ENCODE peak calls at places on chromosomes 13 and 19, in four cellular contexts. K is right atrium auricular region; G is GM23248; H is effector memory CD4-positive, alpha-beta T cell. M is an unnamed sample. For H3K36me3, the result is how much of the 10 kb centered on the place peaks cover.

GRCh38 chr19:1213391-1214286 is 8.1 kb downstream of the STK11 start:
- DNase-seq in H (peak), K (peak), G (peak), M (no peak)

GRCh38 chr19:47486900-47487299 is 2.9 kb upstream of the KPTN start:
- DNase-seq in K (no peak), G (no peak), H (no peak), M (no peak)

GRCh38 chr19:2391118-2391725 is 31.2 kb downstream of the TMPRSS9 start:
- DNase-seq in H (peak), G (peak), K (no peak), M (peak)

GRCh38 chr19:39413269-39413902 is 917 bp downstream of the PLEKHG2 start:
- DNase-seq in G (peak), K (no peak), H (peak), M (no peak)

GRCh38 chr13:39259371-39259770 is 221.1 kb downstream of the NHLRC3 start:
- DNase-seq in K (no peak), H (no peak), G (no peak), M (no peak)

GRCh38 chr13:114167445-114167844 is 11.6 kb upstream of the CFAP97D2 start:
- DNase-seq in H (no peak), K (no peak), G (peak), M (no peak)

GRCh38 chr13:26420282-26420960 is 137.1 kb upstream of the WASF3 start:
- DNase-seq in G (peak), K (no peak), H (no peak), M (no peak)

GRCh38 chr13:27536361-27537101 is 83.8 kb downstream of the LNX2 start:
- DNase-seq in K (no peak), H (no peak), G (no peak), M (no peak)

GRCh38 chr13:44936246-44936645 is 53.0 kb downstream of the NUFIP1 start:
- DNase-seq in G (no peak), K (no peak), H (no peak), M (no peak)

GRCh38 chr13:89380101-89380500 is 1708.9 kb downstream of the SLITRK5 start:
- DNase-seq in G (no peak), H (no peak), K (no peak), M (no peak)

GRCh38 chr19:44725251-44725650 is 23.3 kb upstream of the BCL3 start:
- DNase-seq in K (no peak), H (no peak), G (no peak), M (no peak)

GRCh38 chr13:21670006-21670882 is 629 bp upstream of the FGF9 start:
- DNase-seq in H (no peak), K (no peak), G (peak), M (peak)

GRCh38 chr13:51364404-51365008 is 25.0 kb downstream of the SERPINE3 start:
- DNase-seq in G (peak), K (no peak), H (no peak), M (no peak)

GRCh38 chr19:32676186-32676894 is 692 bp downstream of the RGS9BP start:
- DNase-seq in K (no peak), H (no peak), G (peak), M (no peak)

GRCh38 chr13:113835461-113836274 is 28.2 kb downstream of the GAS6 start:
- DNase-seq in H (no peak), K (no peak), G (peak), M (no peak)

GRCh38 chr19:15022752-15023151 is 26.5 kb upstream of the CASP14 start:
- DNase-seq in G (no peak), H (no peak), K (no peak), M (no peak)

GRCh38 chr13:112859817-112860190 is 109.2 kb upstream of the MCF2L start:
- DNase-seq in K (no peak), H (no peak), G (peak), M (no peak)

GRCh38 chr13:32254916-32255743 is 60.0 kb downstream of the ZAR1L start:
- DNase-seq in H (no peak), K (no peak), G (no peak), M (no peak)

GRCh38 chr13:100899720-100900316 is 225.2 kb upstream of the TMTC4 start:
- DNase-seq in K (no peak), H (no peak), G (peak), M (no peak)

GRCh38 chr13:50320297-50320862 is 305.1 kb downstream of the KCNRG start:
- DNase-seq in G (peak), H (no peak), K (no peak), M (no peak)

DNA sequence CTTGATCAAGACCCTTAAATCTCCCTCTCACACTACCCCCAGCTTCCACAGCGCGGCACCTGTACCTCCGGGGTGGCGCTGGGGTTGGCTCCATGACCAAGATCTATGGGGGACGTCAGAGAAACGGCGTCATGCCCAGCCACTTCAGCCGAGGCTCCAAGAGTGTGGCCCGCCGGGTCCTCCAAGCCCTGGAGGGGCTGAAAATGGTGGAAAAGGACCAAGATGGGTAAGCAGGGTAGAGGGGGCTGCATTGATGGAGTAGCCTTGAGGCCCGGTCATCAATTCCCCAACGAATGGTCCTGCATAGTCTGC is 8.1 kb upstream of the CD79A start:
- DNase-seq in H (no peak), K (no peak), G (no peak), M (no peak)
- H3K27ac ChIP-seq in H (peak), K (no peak), G (no peak), M (no peak)

DNA sequence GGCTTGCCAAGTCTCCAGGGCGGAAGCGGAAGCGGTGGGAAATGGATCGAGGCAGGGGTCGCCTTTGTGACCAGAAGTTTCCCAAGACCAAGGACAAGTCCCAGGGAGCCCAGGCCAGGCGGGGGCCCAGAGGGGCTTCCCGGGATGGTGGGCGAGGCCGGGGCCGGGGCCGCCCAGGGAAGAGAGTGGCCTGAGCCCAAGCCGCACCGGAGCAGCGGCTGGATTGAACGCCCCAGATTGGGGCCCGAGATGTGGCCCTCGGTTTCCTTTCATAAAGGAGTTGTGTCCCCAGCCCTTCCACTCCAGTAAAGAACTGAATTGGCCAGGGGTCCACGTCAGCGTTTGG is 548 bp upstream of the P2RY11 start:
- DNase-seq in H (no peak), G (no peak), K (no peak), M (no peak)
- H3K36me3 ChIP-seq in H (half or more), G (under half), K (half or more), M (half or more)

GRCh38 chr13:46119883-46120614 is 15.2 kb upstream of the CPB2 start:
- DNase-seq in H (no peak), G (peak), K (no peak), M (no peak)

GRCh38 chr13:46124531-46124966 is 19.7 kb upstream of the CPB2 start:
- DNase-seq in K (no peak), G (no peak), H (no peak), M (peak)

GRCh38 chr13:46122304-46122703 is 17.5 kb upstream of the CPB2 start:
- DNase-seq in K (no peak), H (no peak), G (no peak), M (no peak)

GRCh38 chr13:46121033-46121432 is 16.2 kb upstream of the CPB2 start:
- DNase-seq in G (no peak), K (no peak), H (no peak), M (no peak)

GRCh38 chr13:46121597-46122163 is 16.8 kb upstream of the CPB2 start:
- DNase-seq in G (no peak), H (no peak), K (no peak), M (no peak)
- H3K27ac ChIP-seq in G (no peak), H (no peak), K (no peak), M (no peak)

GRCh38 chr19:13027031-13027430 is 31.8 kb downstream of the NFIX start:
- DNase-seq in G (peak), K (no peak), H (no peak), M (no peak)
- H3K36me3 ChIP-seq in G (under half), K (under half), H (under half), M (under half)

GRCh38 chr19:10332965-10333757 is at the start of gene RAVER1:
- DNase-seq in H (peak), G (peak), K (peak), M (peak)

GRCh38 chr19:10333758-10334339 is 520 bp upstream of the RAVER1 start:
- DNase-seq in K (no peak), G (peak), H (no peak), M (no peak)

GRCh38 chr19:10329555-10329954 is 3.8 kb downstream of the RAVER1 start:
- DNase-seq in K (no peak), G (no peak), H (no peak), M (no peak)

GRCh38 chr19:10334340-10335148 is 1.2 kb upstream of the RAVER1 start:
- DNase-seq in G (peak), K (peak), H (peak), M (peak)

DNA sequence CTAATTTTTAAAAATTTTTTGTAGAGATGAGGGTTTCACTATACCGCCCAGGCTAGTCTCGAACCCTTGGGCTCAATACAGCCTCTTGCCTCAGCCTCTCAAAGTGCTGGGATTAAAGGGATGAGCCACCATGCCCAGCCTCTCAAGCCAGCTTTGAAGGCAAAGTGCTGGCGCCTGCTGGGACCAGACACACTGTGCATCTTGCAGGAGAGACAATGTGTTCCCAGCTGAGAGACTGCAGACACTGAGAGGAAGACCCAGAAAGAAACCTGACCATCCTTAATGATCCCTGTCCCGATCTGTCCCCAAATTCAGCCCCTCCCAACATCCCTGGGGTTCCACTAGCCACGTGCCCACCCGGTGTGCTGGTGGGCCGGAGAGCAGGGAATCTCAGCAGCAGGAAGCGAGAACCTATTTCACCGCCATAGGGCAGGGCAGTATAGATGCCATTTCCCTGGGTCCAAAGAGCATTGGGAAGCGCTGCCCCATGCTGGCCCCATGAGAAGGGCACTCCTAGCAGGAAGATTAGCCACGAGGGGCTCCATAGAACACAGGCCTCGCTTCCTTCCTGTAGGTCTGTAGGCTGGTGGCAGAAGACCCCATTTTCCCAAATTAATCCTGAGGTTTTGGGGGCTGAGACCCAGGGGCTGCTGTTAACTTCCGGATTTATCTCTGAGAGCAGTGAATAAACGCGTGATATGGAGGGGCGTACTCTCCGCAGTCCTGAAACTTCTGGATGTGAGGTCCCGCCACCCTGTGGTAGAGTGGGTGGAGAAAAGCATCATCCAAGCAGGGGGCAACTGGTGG is 968 bp downstream of the RAVER1 start:
- DNase-seq in H (no peak), G (peak), K (no peak), M (no peak)
- H3K27ac ChIP-seq in H (peak), G (peak), K (no peak), M (peak)

DNA sequence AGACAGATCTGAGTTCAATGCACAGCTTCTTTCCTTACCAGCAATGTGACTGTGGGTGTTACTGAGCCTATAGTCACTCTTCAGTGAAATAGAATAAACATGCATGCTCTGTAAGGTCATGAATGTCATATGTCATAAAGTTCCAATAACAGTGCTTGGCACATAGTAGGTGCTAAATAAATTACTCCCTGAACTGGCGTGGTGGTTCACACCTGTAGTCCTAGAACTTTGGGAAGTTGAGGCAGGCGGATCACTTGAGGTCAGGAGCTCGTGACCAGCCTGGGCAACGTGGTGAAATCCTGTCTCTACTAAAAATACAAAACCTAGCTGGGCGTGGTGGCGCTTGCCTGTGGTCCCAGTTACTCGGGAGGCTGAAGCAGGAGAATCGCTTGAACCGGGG is 13.2 kb downstream of the WBP4 start:
- DNase-seq in K (no peak), H (no peak), G (no peak), M (no peak)
- H3K36me3 ChIP-seq in K (half or more), H (half or more), G (half or more), M (under half)

GRCh38 chr13:24075137-24075975 is 85.2 kb upstream of the SPATA13 start:
- DNase-seq in K (no peak), G (peak), H (no peak), M (no peak)
- H3K27ac ChIP-seq in K (no peak), G (no peak), H (no peak), M (no peak)

GRCh38 chr19:13764821-13765394 is 586 bp downstream of the MRI1 start:
- DNase-seq in H (no peak), G (peak), K (no peak), M (peak)

GRCh38 chr19:13761423-13761822 is 2.9 kb upstream of the MRI1 start:
- DNase-seq in G (no peak), H (no peak), K (no peak), M (no peak)

GRCh38 chr19:13764101-13764807 is at the start of gene MRI1:
- DNase-seq in K (peak), G (peak), H (peak), M (peak)

GRCh38 chr19:13762635-13763235 is 1.6 kb upstream of the MRI1 start:
- DNase-seq in K (no peak), H (no peak), G (no peak), M (no peak)

GRCh38 chr19:13763300-13763699 is 1.0 kb upstream of the MRI1 start:
- DNase-seq in G (no peak), K (no peak), H (no peak), M (no peak)
- H3K36me3 ChIP-seq in G (under half), K (half or more), H (under half), M (under half)

GRCh38 chr13:33281951-33282595 is 3.5 kb downstream of the STARD13 start:
- DNase-seq in G (peak), H (no peak), K (no peak), M (no peak)

GRCh38 chr13:33280550-33280905 is 5.0 kb downstream of the STARD13 start:
- DNase-seq in G (no peak), H (no peak), K (no peak), M (no peak)

GRCh38 chr13:33279898-33280549 is 5.5 kb downstream of the STARD13 start:
- DNase-seq in H (no peak), K (no peak), G (peak), M (no peak)

GRCh38 chr13:33279414-33279813 is 6.1 kb downstream of the STARD13 start:
- DNase-seq in H (no peak), G (peak), K (no peak), M (no peak)

GRCh38 chr13:33280923-33281322 is 4.6 kb downstream of the STARD13 start:
- DNase-seq in K (no peak), H (no peak), G (peak), M (no peak)
- H3K27ac ChIP-seq in K (peak), H (no peak), G (peak), M (no peak)

DNA sequence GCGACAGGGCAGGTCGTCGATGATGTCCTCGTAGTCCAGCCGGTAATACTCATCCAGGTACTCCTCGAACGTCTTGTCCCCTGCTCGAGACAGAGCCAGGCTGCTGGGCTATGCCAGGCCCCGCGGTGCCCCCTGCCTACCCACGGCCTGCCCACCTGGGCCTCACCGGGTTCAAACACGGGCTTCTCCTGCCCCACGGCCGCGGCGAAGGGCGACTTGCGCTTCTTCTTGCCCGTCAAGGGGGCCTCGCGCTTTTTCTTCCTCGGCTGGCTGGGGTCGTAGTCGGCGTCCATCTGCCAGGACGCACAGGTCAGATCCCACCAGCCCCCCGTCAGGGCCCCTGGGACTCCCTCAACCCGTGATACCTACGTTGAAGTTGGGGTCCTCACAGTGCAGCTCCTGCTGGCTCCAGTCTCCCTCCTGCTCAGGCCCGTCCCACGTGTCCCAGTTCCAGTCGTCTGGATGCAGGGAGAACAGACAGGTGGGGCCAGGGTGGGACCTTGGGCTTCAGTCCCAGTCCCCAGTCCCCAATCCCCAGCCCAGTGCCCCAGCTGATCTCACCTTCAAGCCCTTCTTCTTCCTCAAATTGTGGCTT is 8.1 kb downstream of the KRI1 start:
- DNase-seq in H (no peak), K (no peak), G (no peak), M (no peak)
- H3K36me3 ChIP-seq in H (half or more), K (half or more), G (under half), M (half or more)